ENCODE peak calls at places on chromosomes 7 and 10, in four cellular contexts. P is A549, X is HepG2, H is K562. J is an unnamed sample.

GRCh38 chr10:104492349-104492940 is 138.8 kb downstream of the CFAP58 start:
- DNase-seq in X (no peak), P (no peak), H (no peak), J (no peak)

GRCh38 chr10:73044378-73045285 is 52.0 kb downstream of the P4HA1 start:
- DNase-seq in H (no peak), P (peak; percentile 64), X (no peak), J (no peak)

GRCh38 chr7:148485618-148486017 is 104.9 kb upstream of the C7orf33 start:
- DNase-seq in X (no peak), H (no peak), P (no peak), J (no peak)

GRCh38 chr10:106338486-106338885 is 826.0 kb downstream of the SORCS1 start:
- DNase-seq in H (no peak), P (no peak), X (no peak), J (no peak)

GRCh38 chr7:148481965-148482626 is 108.5 kb upstream of the C7orf33 start:
- DNase-seq in X (no peak), H (no peak), P (no peak), J (no peak)

GRCh38 chr7:69932034-69932628 is 333.9 kb downstream of the AUTS2 start:
- DNase-seq in P (peak; percentile 35), X (no peak), H (no peak), J (peak; percentile 12)

GRCh38 chr10:128281343-128281742 is 155.1 kb upstream of the MKI67 start:
- DNase-seq in H (no peak), X (no peak), P (no peak), J (no peak)

GRCh38 chr10:12428447-12429135 is 79.2 kb downstream of the CAMK1D start:
- DNase-seq in P (no peak), X (no peak), H (no peak), J (no peak)

GRCh38 chr10:20005638-20006037 is 189.4 kb downstream of the PLXDC2 start:
- DNase-seq in P (no peak), H (no peak), X (no peak), J (no peak)

GRCh38 chr7:103648135-103648534 is 202.1 kb upstream of the SLC26A5 start:
- DNase-seq in H (no peak), P (no peak), X (no peak), J (no peak)

GRCh38 chr7:155208681-155209477 is 88.8 kb upstream of the INSIG1 start:
- DNase-seq in P (peak; percentile 37), H (no peak), X (no peak), J (no peak)

GRCh38 chr10:92972066-92972870 is 88.3 kb upstream of the CYP26C1 start:
- DNase-seq in P (peak; percentile 75), H (peak; percentile 63), X (peak; percentile 80), J (no peak)

GRCh38 chr7:140904081-140904480 is 20.6 kb downstream of the BRAF start:
- DNase-seq in H (no peak), P (no peak), X (no peak), J (no peak)

GRCh38 chr7:94414481-94414880 is 19.8 kb downstream of the COL1A2 start:
- DNase-seq in P (no peak), X (no peak), H (no peak), J (no peak)

GRCh38 chr7:66952343-66953043 is 31.5 kb downstream of the TMEM248 start:
- DNase-seq in P (peak; percentile 85), X (peak; percentile 23), H (no peak), J (no peak)

GRCh38 chr10:12547301-12547771 is 198.0 kb downstream of the CAMK1D start:
- DNase-seq in P (no peak), X (no peak), H (no peak), J (no peak)

GRCh38 chr10:51808187-51808586 is 108.8 kb upstream of the CSTF2T start:
- DNase-seq in H (no peak), X (no peak), P (no peak), J (no peak)

GRCh38 chr7:17369686-17370426 is 71.4 kb downstream of the AHR start:
- DNase-seq in X (peak; percentile 7), H (no peak), P (peak; percentile 81), J (no peak)

GRCh38 chr10:124522903-124523260 is 61.3 kb downstream of the LHPP start:
- DNase-seq in X (peak; percentile 46), H (no peak), P (peak; percentile 33), J (no peak)

GRCh38 chr10:16987129-16987670 is 142.4 kb downstream of the CUBN start:
- DNase-seq in P (no peak), X (no peak), H (no peak), J (no peak)

GRCh38 chr7:105413887-105414437 is 25.2 kb upstream of the SRPK2 start:
- DNase-seq in P (no peak), X (no peak), H (no peak), J (no peak)

GRCh38 chr10:17599089-17599488 is 18.1 kb downstream of the HACD1 start:
- DNase-seq in X (no peak), P (peak; percentile 40), H (peak; percentile 55), J (no peak)

GRCh38 chr10:36248314-36248981 is 606.4 kb upstream of the FZD8 start:
- DNase-seq in X (no peak), H (no peak), P (no peak), J (no peak)

GRCh38 chr7:78317371-78317770 is 518.8 kb downstream of the PHTF2 start:
- DNase-seq in P (no peak), H (no peak), X (no peak), J (no peak)

GRCh38 chr10:119654540-119654939 is 3.4 kb downstream of the BAG3 start:
- DNase-seq in P (peak; percentile 56), X (peak; percentile 27), H (no peak), J (no peak)

GRCh38 chr7:39293424-39293823 is 272.8 kb upstream of the YAE1 start:
- DNase-seq in H (no peak), X (no peak), P (no peak), J (no peak)

GRCh38 chr10:60572511-60573194 is 183.0 kb upstream of the ANK3 start:
- DNase-seq in X (peak; percentile 12), H (no peak), P (no peak), J (peak; percentile 38)

GRCh38 chr7:74115326-74115725 is 31.7 kb downstream of the LIMK1 start:
- DNase-seq in H (no peak), X (no peak), P (peak; percentile 21), J (peak; percentile 75)

GRCh38 chr10:69644658-69645295 is 14.7 kb downstream of the FAM241B start:
- DNase-seq in X (peak; percentile 21), H (peak; percentile 81), P (peak; percentile 48), J (peak; percentile 77)

GRCh38 chr7:104206841-104207240 is 972 bp downstream of the ORC5 start:
- DNase-seq in H (peak; percentile 23), P (no peak), X (no peak), J (no peak)

GRCh38 chr7:76392531-76393115 is 16.9 kb downstream of the SSC4D start:
- DNase-seq in H (no peak), P (no peak), X (no peak), J (no peak)

GRCh38 chr7:2301510-2301860 is 12.8 kb downstream of the SNX8 start:
- DNase-seq in X (no peak), H (no peak), P (peak; percentile 41), J (peak; percentile 67)

GRCh38 chr7:49422564-49422963 is 350.9 kb upstream of the VWC2 start:
- DNase-seq in P (no peak), X (no peak), H (no peak), J (no peak)

GRCh38 chr10:22251751-22252285 is 34.0 kb upstream of the EBLN1 start:
- DNase-seq in H (no peak), P (peak; percentile 41), X (no peak), J (peak; percentile 44)

GRCh38 chr10:132335189-132336063 is 3.4 kb downstream of the LRRC27 start:
- DNase-seq in X (peak; percentile 95), H (peak; percentile 80), P (peak; percentile 16), J (no peak)

GRCh38 chr10:21894648-21895342 is 108.7 kb downstream of the DNAJC1 start:
- DNase-seq in H (no peak), X (no peak), P (no peak), J (no peak)

DNA sequence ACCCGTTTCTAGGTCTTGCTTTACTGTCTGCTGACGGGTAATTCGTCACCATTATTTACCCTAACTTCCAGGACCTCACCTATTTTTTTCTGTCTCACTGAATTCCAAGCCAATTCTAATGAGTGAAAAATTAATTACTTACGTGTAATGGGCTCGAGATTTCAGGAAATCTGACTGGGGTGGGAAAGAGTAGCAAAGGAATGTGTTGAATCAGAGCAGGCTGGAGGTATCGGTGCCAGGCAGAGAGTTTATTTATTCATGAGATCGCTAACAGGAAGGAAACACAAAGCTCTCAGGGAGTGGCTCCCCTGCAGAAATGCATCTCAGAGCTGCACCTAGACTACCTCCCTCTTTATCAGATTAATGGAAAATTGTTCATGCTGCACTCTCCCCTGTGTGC is 4.0 kb upstream of the DIP2C start:
- DNase-seq in H (no peak), P (peak; percentile 29), X (no peak), J (no peak)
- TF ChIP-seq HMGXB4 in H (no peak), P (no peak), X (no peak), J (no peak)

DNA sequence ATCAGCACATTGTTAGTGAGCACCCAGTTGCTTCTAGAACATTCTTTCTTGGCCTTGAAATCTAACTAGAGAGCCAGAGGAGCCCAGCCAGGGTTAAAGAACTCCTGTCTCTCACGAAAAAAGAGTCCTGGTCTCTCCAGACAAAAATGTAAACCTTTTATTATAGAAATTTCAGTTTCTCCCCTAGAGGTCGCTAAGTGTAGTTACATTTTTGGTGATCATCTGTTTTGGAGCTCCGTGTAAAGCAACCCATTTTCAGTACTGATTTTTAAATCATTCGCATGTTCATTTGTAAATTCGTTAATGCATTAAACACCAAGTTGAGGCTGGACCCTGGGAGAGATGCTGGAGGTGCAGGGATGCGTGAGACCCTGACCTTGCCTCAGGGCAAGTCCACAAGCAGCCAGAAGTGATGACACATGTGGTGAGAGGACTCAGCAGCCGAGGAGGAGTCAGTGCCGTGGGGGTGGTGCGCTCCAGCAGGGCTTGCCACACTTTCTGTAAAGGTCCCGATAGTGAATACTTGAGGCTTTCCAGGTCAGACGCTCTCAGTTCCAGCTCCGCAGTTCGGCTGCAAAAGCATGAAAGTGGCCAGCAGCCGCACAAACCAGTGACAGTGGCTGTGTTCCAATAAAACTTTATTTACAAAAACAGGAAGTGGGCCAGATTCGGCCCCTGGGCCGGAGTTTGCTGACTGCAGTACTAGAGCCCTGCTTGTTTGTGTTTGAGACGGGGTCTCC is 578.6 kb upstream of the FOXK1 start:
- DNase-seq in H (peak; percentile 41), P (peak; percentile 36), X (peak; percentile 6), J (no peak)
- TF ChIP-seq HMGXB4 in H (no peak), P (no peak), X (no peak), J (no peak)

DNA sequence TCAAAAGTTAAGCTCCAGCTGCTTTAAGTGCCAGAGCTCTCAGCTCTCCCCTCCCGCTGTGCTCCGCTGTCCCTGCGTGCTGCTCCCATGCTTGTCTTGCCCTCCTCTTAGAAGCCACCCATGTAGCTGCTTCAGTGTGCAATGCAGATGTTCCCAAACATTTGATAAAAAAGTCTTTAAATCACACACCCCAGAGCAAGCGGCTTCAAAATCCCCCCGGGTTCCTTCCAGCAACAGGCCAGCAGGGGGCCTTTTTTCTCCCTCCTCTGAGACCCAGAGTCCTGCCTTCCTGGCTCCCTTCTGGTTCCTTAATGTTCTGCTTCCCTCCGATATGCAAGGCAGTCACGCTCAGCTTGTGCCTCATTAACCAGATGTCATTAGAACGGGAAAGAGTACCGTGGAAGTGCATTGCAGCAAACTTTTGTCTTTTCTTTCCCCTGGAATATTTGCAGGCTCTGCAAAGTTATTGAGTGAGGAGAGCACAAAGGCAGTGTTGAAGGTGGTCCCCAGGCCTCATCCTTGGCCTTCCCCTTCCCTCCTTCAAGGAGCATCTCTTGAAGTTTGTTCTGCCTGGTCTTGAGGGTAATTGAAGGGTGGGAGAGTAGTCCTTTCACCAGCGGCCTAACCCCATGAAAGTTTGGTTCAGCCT is 25.5 kb downstream of the LDB3 start:
- DNase-seq in X (peak; percentile 19), P (peak; percentile 28), H (peak; percentile 59), J (peak; percentile 64)
- TF ChIP-seq HMGXB4 in X (no peak), P (no peak), H (no peak), J (no peak)

GRCh38 chr7:7435978-7436377 is 99.7 kb downstream of the COL28A1 start:
- DNase-seq in P (no peak), H (no peak), X (no peak), J (no peak)
- TF ChIP-seq HMGXB4 in P (no peak), H (no peak), X (no peak), J (no peak)

J was measured in WTC11.